ENCODE peak calls at places on chromosomes 12 and 14, in eight cellular contexts. T, Q, M, P, O, F, H and J are unnamed samples.

GRCh38 chr12:111842556-111843396 is 748 bp downstream of the MAPKAPK5 start:
- DNase-seq in T (no peak), Q (peak), M (no peak), P (no peak), O (no peak), F (peak), H (peak), J (no peak)

GRCh38 chr14:50310445-50310844 is 1.6 kb downstream of the L2HGDH start:
- DNase-seq in T (no peak), Q (no peak), M (no peak), P (no peak), O (no peak), F (no peak), H (no peak), J (no peak)

GRCh38 chr12:76197283-76197682 is 112.8 kb upstream of the NAP1L1 start:
- DNase-seq in T (no peak), Q (no peak), M (no peak), P (no peak), O (no peak), F (no peak), H (no peak), J (no peak)

GRCh38 chr12:93645702-93646101 is 31.5 kb upstream of the CRADD start:
- DNase-seq in T (no peak), Q (peak), M (no peak), P (no peak), O (no peak), F (no peak), H (peak), J (no peak)

GRCh38 chr12:71708658-71709057 is 22.8 kb downstream of the TMEM19 start:
- DNase-seq in T (no peak), Q (peak), M (no peak), P (no peak), O (no peak), F (no peak), H (no peak), J (no peak)

GRCh38 chr12:104248444-104248843 is 32.9 kb downstream of the TXNRD1 start:
- DNase-seq in T (no peak), Q (no peak), M (no peak), P (no peak), O (no peak), F (no peak), H (no peak), J (no peak)

GRCh38 chr14:72476657-72477499 is 417.0 kb downstream of the DPF3 start:
- DNase-seq in T (peak), Q (peak), M (peak), P (no peak), O (no peak), F (no peak), H (peak), J (peak)

GRCh38 chr12:91922674-91923073 is 223.0 kb downstream of the BTG1 start:
- DNase-seq in T (no peak), Q (no peak), M (no peak), P (no peak), O (no peak), F (no peak), H (no peak), J (no peak)

GRCh38 chr12:79203103-79203502 is 338.5 kb downstream of the SYT1 start:
- DNase-seq in T (no peak), Q (no peak), M (no peak), P (no peak), O (no peak), F (no peak), H (no peak), J (no peak)

GRCh38 chr14:21059842-21060589 is 2.4 kb downstream of the RNASE8 start:
- DNase-seq in T (no peak), Q (no peak), M (no peak), P (no peak), O (no peak), F (no peak), H (no peak), J (no peak)

GRCh38 chr12:40602562-40602961 is 89.7 kb upstream of the CNTN1 start:
- DNase-seq in T (no peak), Q (no peak), M (no peak), P (no peak), O (no peak), F (no peak), H (no peak), J (no peak)

GRCh38 chr12:109944975-109945374 is 44.9 kb downstream of the TCHP start:
- DNase-seq in T (no peak), Q (peak), M (no peak), P (no peak), O (no peak), F (no peak), H (peak), J (no peak)

GRCh38 chr14:92582706-92583452 is 69.3 kb downstream of the RIN3 start:
- DNase-seq in T (no peak), Q (no peak), M (no peak), P (no peak), O (no peak), F (no peak), H (no peak), J (peak)

GRCh38 chr12:104720346-104721064 is 237.6 kb downstream of the SLC41A2 start:
- DNase-seq in T (no peak), Q (peak), M (no peak), P (no peak), O (no peak), F (no peak), H (peak), J (peak)

GRCh38 chr12:11958216-11959091 is 112.3 kb upstream of the BCL2L14 start:
- DNase-seq in T (no peak), Q (peak), M (no peak), P (no peak), O (no peak), F (no peak), H (peak), J (peak)

GRCh38 chr14:100246809-100247428 is 8.0 kb downstream of the YY1 start:
- DNase-seq in T (no peak), Q (peak), M (peak), P (no peak), O (no peak), F (no peak), H (peak), J (no peak)

GRCh38 chr12:91606662-91607377 is 424.2 kb upstream of the DCN start:
- DNase-seq in T (no peak), Q (no peak), M (no peak), P (no peak), O (no peak), F (no peak), H (no peak), J (no peak)

GRCh38 chr14:104870368-104871144 is 5.5 kb downstream of the CEP170B start:
- DNase-seq in T (no peak), Q (no peak), M (no peak), P (peak), O (peak), F (no peak), H (no peak), J (no peak)

GRCh38 chr12:62434504-62435336 is 31.9 kb upstream of the MON2 start:
- DNase-seq in T (no peak), Q (no peak), M (peak), P (no peak), O (no peak), F (no peak), H (no peak), J (peak)

GRCh38 chr12:62435337-62436163 is 31.1 kb upstream of the MON2 start:
- DNase-seq in T (peak), Q (peak), M (peak), P (peak), O (peak), F (peak), H (peak), J (peak)

GRCh38 chr12:62436164-62436503 is 30.5 kb upstream of the MON2 start:
- DNase-seq in T (no peak), Q (no peak), M (no peak), P (no peak), O (no peak), F (no peak), H (no peak), J (no peak)

DNA sequence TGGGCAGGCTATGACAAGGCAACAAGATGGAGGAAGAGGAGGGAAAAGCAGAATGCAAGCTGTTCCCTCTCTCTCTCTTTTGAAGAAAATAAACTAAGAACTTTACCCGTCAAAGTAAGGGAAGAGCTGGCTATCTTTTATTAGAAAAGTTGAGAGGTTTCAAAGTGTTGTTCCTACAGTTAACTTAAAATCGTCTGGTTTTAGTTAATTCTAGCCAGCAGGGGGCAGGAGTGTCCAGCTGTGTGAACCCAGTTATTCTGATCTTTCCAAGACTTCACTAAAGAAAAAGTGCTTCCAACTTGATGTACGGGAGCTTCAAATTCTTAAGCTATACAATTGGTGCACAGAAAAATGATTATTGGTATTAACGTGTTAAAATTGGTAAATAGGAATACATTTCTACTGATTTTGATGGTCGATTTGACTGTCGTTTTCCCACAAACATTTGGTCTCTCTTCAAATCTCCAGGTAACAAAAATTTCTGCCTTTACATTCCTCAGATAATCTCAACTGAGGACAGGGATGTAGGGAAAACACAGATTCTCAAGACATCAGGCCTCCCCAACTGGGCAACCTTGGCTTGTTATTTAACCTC is 28.4 kb upstream of the MON2 start:
- DNase-seq in T (peak), Q (peak), M (peak), P (no peak), O (no peak), F (peak), H (peak), J (peak)
- TF ChIP-seq CTCF in T (peak), Q (peak), M (peak), P (peak), O (peak), F (peak), H (peak), J (peak)

GRCh38 chr14:94863366-94863765 is 93.5 kb upstream of the GSC start:
- DNase-seq in T (no peak), Q (no peak), M (no peak), P (no peak), O (no peak), F (no peak), H (no peak), J (no peak)

GRCh38 chr14:94867209-94867608 is 97.3 kb upstream of the GSC start:
- DNase-seq in T (no peak), Q (no peak), M (no peak), P (no peak), O (no peak), F (no peak), H (no peak), J (no peak)

GRCh38 chr14:94867931-94868597 is 98.2 kb upstream of the GSC start:
- DNase-seq in T (no peak), Q (peak), M (peak), P (no peak), O (no peak), F (no peak), H (peak), J (no peak)

GRCh38 chr14:94864421-94865195 is 94.7 kb upstream of the GSC start:
- DNase-seq in T (no peak), Q (no peak), M (no peak), P (no peak), O (no peak), F (no peak), H (no peak), J (no peak)
- TF ChIP-seq CTCF in T (no peak), Q (no peak), M (no peak), P (no peak), O (no peak), F (no peak), H (no peak), J (no peak)

GRCh38 chr14:70317969-70318634 is 41.4 kb downstream of the COX16 start:
- DNase-seq in T (no peak), Q (peak), M (peak), P (no peak), O (no peak), F (no peak), H (peak), J (peak)
- TF ChIP-seq CTCF in T (no peak), Q (peak), M (peak), P (no peak), O (peak), F (no peak), H (peak), J (peak)

DNA sequence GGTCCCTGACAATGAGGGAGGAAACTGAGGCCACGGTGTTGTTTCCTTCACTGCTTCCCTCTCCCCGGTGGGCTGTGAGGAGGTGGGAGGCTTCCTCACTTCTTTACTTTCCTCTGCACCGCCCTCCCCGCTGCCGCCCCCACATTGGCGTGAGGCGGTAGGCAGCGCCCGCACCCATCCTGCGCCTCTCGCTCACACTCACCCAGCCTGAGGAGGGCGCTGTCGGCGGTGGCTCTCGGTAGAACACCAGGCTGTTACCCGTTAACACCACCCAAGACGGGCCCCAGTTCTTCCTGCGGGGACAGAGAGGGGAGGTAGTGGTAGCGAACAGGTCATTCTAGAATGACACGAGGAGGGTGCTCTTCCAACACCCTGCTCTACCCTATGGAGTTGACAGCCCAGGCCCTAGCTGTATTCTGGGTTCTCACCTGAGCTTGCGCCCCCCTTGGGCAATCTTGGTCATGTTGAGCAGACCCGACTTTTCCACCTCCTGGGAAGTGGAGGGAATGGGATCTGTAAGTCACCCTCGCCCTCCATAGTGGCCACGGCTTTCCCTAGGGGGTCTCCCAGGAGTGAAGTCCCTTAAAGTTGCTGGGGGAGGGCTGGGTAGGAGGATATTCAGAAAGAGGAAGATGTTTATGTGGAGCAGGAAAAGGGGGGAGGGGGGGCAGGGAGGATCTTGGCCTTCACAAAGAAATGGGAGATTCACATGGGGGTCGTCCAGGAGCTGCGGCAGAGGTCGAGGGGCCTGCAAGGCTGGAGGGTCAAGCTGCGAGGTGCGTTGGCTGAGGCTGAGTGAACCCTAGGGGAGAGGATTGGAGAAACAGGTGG is 3.3 kb downstream of the ARHGAP9 start:
- DNase-seq in T (no peak), Q (no peak), M (no peak), P (no peak), O (peak), F (no peak), H (no peak), J (peak)
- TF ChIP-seq CTCF in T (no peak), Q (no peak), M (no peak), P (no peak), O (peak), F (no peak), H (no peak), J (peak)

GRCh38 chr12:121379945-121380344 is 20.0 kb upstream of the RNF34 start:
- DNase-seq in T (no peak), Q (no peak), M (no peak), P (no peak), O (no peak), F (no peak), H (no peak), J (no peak)

GRCh38 chr12:121378736-121379135 is 21.2 kb upstream of the RNF34 start:
- DNase-seq in T (no peak), Q (no peak), M (no peak), P (no peak), O (no peak), F (no peak), H (no peak), J (no peak)

GRCh38 chr12:121388421-121388981 is 11.4 kb upstream of the RNF34 start:
- DNase-seq in T (no peak), Q (peak), M (no peak), P (no peak), O (no peak), F (no peak), H (peak), J (no peak)

DNA sequence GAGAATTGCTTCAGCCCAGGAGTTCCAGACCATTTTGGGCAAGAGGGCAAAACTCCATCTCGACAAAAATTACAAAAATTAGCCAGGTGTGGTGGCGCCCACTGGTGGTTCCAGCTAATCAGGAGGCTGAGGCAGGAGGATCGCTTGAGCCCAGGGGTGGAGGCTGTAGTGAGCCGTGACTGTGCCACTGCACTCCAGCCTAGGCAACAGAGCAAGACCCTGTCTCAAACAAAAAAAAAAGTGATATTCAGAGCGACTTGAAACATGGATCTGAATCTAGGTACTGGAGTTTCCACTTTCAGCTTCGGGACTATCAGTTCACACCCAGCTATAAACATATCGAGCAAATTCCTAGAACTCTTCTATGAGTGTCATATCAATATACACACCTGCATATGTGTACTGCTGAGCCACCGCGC is 16.3 kb upstream of the RNF34 start:
- DNase-seq in T (no peak), Q (no peak), M (no peak), P (no peak), O (no peak), F (no peak), H (no peak), J (no peak)
- TF ChIP-seq CTCF in T (no peak), Q (peak), M (no peak), P (no peak), O (no peak), F (no peak), H (peak), J (no peak)